ENCODE peak calls at places on chromosomes 1 and 21, in seven cellular contexts. U, D, T, G, R, E and V are unnamed samples.

GRCh38 chr1:29439615-29440014 is 203.3 kb downstream of the PTPRU start:
- DNase-seq in U (no peak), D (no peak), T (no peak), G (no peak), R (no peak), E (no peak), V (no peak)

GRCh38 chr1:201299968-201300367 is 16.7 kb downstream of the PKP1 start:
- DNase-seq in U (no peak), D (no peak), T (no peak), G (no peak), R (no peak), E (no peak), V (no peak)

GRCh38 chr1:210446479-210446878 is 117.8 kb downstream of the HHAT start:
- DNase-seq in U (no peak), D (no peak), T (no peak), G (peak), R (peak), E (peak), V (no peak)

GRCh38 chr1:93798301-93798700 is 80.7 kb downstream of the DNTTIP2 start:
- DNase-seq in U (no peak), D (no peak), T (peak), G (peak), R (no peak), E (no peak), V (no peak)

GRCh38 chr1:207565546-207566468 is 69.8 kb downstream of the CR1 start:
- DNase-seq in U (no peak), D (no peak), T (no peak), G (no peak), R (peak), E (no peak), V (no peak)

GRCh38 chr1:219385786-219386427 is 212.2 kb downstream of the LYPLAL1 start:
- DNase-seq in U (peak), D (peak), T (peak), G (peak), R (peak), E (no peak), V (peak)

GRCh38 chr1:13228343-13228781 is 2.4 kb upstream of the PRAMEF18 start:
- DNase-seq in U (no peak), D (no peak), T (no peak), G (no peak), R (no peak), E (no peak), V (no peak)

GRCh38 chr1:109877320-109877771 is 33.3 kb upstream of the CSF1 start:
- DNase-seq in U (peak), D (no peak), T (peak), G (peak), R (no peak), E (no peak), V (no peak)

GRCh38 chr1:52877554-52877953 is 35.0 kb downstream of the ZYG11A start:
- DNase-seq in U (no peak), D (no peak), T (no peak), G (no peak), R (no peak), E (no peak), V (no peak)

GRCh38 chr1:42844592-42845140 is 1.7 kb upstream of the ZNF691 start:
- DNase-seq in U (no peak), D (no peak), T (no peak), G (no peak), R (no peak), E (no peak), V (no peak)

GRCh38 chr1:162166934-162167615 is 97.6 kb downstream of the NOS1AP start:
- DNase-seq in U (no peak), D (peak), T (no peak), G (no peak), R (peak), E (no peak), V (no peak)

GRCh38 chr1:31227891-31228290 is 11.8 kb downstream of the NKAIN1 start:
- DNase-seq in U (no peak), D (no peak), T (no peak), G (no peak), R (peak), E (no peak), V (no peak)

GRCh38 chr1:164647211-164647610 is 88.2 kb downstream of the PBX1 start:
- DNase-seq in U (no peak), D (no peak), T (no peak), G (no peak), R (no peak), E (no peak), V (no peak)

GRCh38 chr21:39057121-39057520 is 126.1 kb downstream of the PSMG1 start:
- DNase-seq in U (no peak), D (peak), T (no peak), G (no peak), R (peak), E (no peak), V (no peak)

GRCh38 chr1:171115280-171115897 is 24.7 kb downstream of the FMO3 start:
- DNase-seq in U (no peak), D (no peak), T (no peak), G (no peak), R (no peak), E (no peak), V (no peak)

GRCh38 chr1:15803380-15803779 is 4.1 kb downstream of the UQCRHL start:
- DNase-seq in U (no peak), D (no peak), T (no peak), G (no peak), R (peak), E (no peak), V (no peak)

GRCh38 chr1:18116777-18117176 is 9.2 kb downstream of the IGSF21 start:
- DNase-seq in U (no peak), D (no peak), T (no peak), G (no peak), R (no peak), E (no peak), V (no peak)

GRCh38 chr1:21539933-21540332 is 30.7 kb downstream of the ALPL start:
- DNase-seq in U (no peak), D (peak), T (no peak), G (no peak), R (no peak), E (no peak), V (no peak)

GRCh38 chr1:3816331-3817137 is 20.2 kb upstream of the LRRC47 start:
- DNase-seq in U (no peak), D (no peak), T (no peak), G (no peak), R (no peak), E (no peak), V (no peak)

GRCh38 chr1:156419863-156420208 is 50.8 kb downstream of the RHBG start:
- DNase-seq in U (no peak), D (no peak), T (no peak), G (no peak), R (no peak), E (no peak), V (peak)

GRCh38 chr21:43198376-43198775 is 29.6 kb downstream of the CRYAA start:
- DNase-seq in U (no peak), D (no peak), T (no peak), G (no peak), R (no peak), E (no peak), V (no peak)

GRCh38 chr1:203769505-203770343 is 4.7 kb downstream of the LAX1 start:
- DNase-seq in U (peak), D (peak), T (peak), G (no peak), R (peak), E (no peak), V (no peak)

GRCh38 chr21:23809573-23809972 is 1797.7 kb downstream of the MRPL39 start:
- DNase-seq in U (no peak), D (no peak), T (no peak), G (no peak), R (no peak), E (no peak), V (no peak)

GRCh38 chr1:27436204-27437159 is 44.1 kb downstream of the GPR3 start:
- DNase-seq in U (no peak), D (no peak), T (peak), G (no peak), R (no peak), E (no peak), V (peak)

GRCh38 chr1:43540653-43541071 is 10.0 kb downstream of the PTPRF start:
- DNase-seq in U (peak), D (no peak), T (no peak), G (no peak), R (no peak), E (no peak), V (no peak)

GRCh38 chr1:26555550-26555981 is 26.0 kb downstream of the RPS6KA1 start:
- DNase-seq in U (no peak), D (no peak), T (no peak), G (no peak), R (no peak), E (no peak), V (no peak)

GRCh38 chr21:16124397-16125130 is 394.8 kb downstream of the USP25 start:
- DNase-seq in U (no peak), D (no peak), T (peak), G (no peak), R (no peak), E (no peak), V (no peak)

GRCh38 chr21:25126564-25126963 is 480.7 kb downstream of the MRPL39 start:
- DNase-seq in U (no peak), D (no peak), T (no peak), G (no peak), R (no peak), E (no peak), V (no peak)

GRCh38 chr21:35942211-35943144 is 117.8 kb downstream of the SETD4 start:
- DNase-seq in U (no peak), D (no peak), T (no peak), G (no peak), R (no peak), E (no peak), V (no peak)

GRCh38 chr1:1344672-1345361 is 4.4 kb downstream of the DVL1 start:
- DNase-seq in U (no peak), D (no peak), T (no peak), G (no peak), R (no peak), E (peak), V (no peak)

GRCh38 chr1:58249729-58250586 is 296.6 kb downstream of the OMA1 start:
- DNase-seq in U (peak), D (peak), T (peak), G (peak), R (no peak), E (no peak), V (no peak)